ENCODE peak calls at places on chromosomes 13 and 19, in seven cellular contexts. G, P, B, U, Y, T and R are unnamed samples.

GRCh38 chr19:23403581-23404324 is 8.5 kb upstream of the ZNF91 start:
- DNase-seq in G (no peak), P (no peak), B (no peak), U (no peak), Y (no peak), T (no peak), R (no peak)

GRCh38 chr13:107301724-107302374 is 733.9 kb upstream of the ARGLU1 start:
- DNase-seq in G (no peak), P (no peak), B (no peak), U (peak), Y (peak), T (no peak), R (no peak)

GRCh38 chr19:3243851-3244700 is 19.6 kb downstream of the CELF5 start:
- DNase-seq in G (no peak), P (peak), B (no peak), U (peak), Y (peak), T (peak), R (peak)

GRCh38 chr13:26401578-26402021 is 147.7 kb downstream of the CDK8 start:
- DNase-seq in G (no peak), P (no peak), B (no peak), U (no peak), Y (no peak), T (no peak), R (no peak)

GRCh38 chr13:75226755-75227435 is 255.1 kb downstream of the TBC1D4 start:
- DNase-seq in G (no peak), P (no peak), B (no peak), U (peak), Y (no peak), T (no peak), R (no peak)

GRCh38 chr13:39415403-39415802 is 187.6 kb downstream of the LHFPL6 start:
- DNase-seq in G (no peak), P (peak), B (no peak), U (peak), Y (peak), T (peak), R (no peak)

GRCh38 chr13:43784491-43784890 is 2.3 kb downstream of the ENOX1 start:
- DNase-seq in G (no peak), P (no peak), B (no peak), U (peak), Y (no peak), T (no peak), R (no peak)

GRCh38 chr19:33295621-33296472 is 6.5 kb downstream of the CEBPA start:
- DNase-seq in G (no peak), P (no peak), B (no peak), U (no peak), Y (no peak), T (no peak), R (no peak)

GRCh38 chr19:16168465-16169081 is 4.8 kb downstream of the CIB3 start:
- DNase-seq in G (no peak), P (peak), B (no peak), U (peak), Y (no peak), T (no peak), R (no peak)

GRCh38 chr19:11181488-11181887 is 15.9 kb downstream of the KANK2 start:
- DNase-seq in G (no peak), P (no peak), B (no peak), U (no peak), Y (no peak), T (no peak), R (no peak)

GRCh38 chr13:33034897-33035296 is 18.7 kb downstream of the KL start:
- DNase-seq in G (no peak), P (no peak), B (no peak), U (no peak), Y (no peak), T (no peak), R (no peak)

GRCh38 chr13:45047394-45048328 is 58.3 kb downstream of the GPALPP1 start:
- DNase-seq in G (peak), P (peak), B (peak), U (peak), Y (peak), T (peak), R (peak)

GRCh38 chr13:26255717-26256277 is 1.9 kb downstream of the CDK8 start:
- DNase-seq in G (no peak), P (peak), B (no peak), U (peak), Y (peak), T (no peak), R (no peak)

GRCh38 chr13:30049692-30050091 is 199.3 kb upstream of the UBL3 start:
- DNase-seq in G (no peak), P (no peak), B (no peak), U (no peak), Y (peak), T (no peak), R (no peak)

GRCh38 chr13:66329988-66330429 is 900.1 kb downstream of the PCDH9 start:
- DNase-seq in G (no peak), P (no peak), B (no peak), U (no peak), Y (no peak), T (no peak), R (no peak)

GRCh38 chr13:30615851-30616311 is 1.8 kb upstream of the USPL1 start:
- DNase-seq in G (no peak), P (peak), B (no peak), U (peak), Y (peak), T (no peak), R (no peak)

GRCh38 chr19:29745253-29745652 is 30.2 kb upstream of the C19orf12 start:
- DNase-seq in G (no peak), P (no peak), B (no peak), U (no peak), Y (peak), T (peak), R (no peak)

GRCh38 chr13:36758345-36758744 is 60.7 kb upstream of the RFXAP start:
- DNase-seq in G (no peak), P (no peak), B (no peak), U (no peak), Y (peak), T (peak), R (no peak)

GRCh38 chr13:75779393-75779792 is 143.3 kb downstream of the LMO7 start:
- DNase-seq in G (no peak), P (no peak), B (no peak), U (no peak), Y (no peak), T (no peak), R (no peak)

GRCh38 chr19:48629297-48629598 is 7.9 kb downstream of the DBP start:
- DNase-seq in G (peak), P (no peak), B (no peak), U (no peak), Y (no peak), T (no peak), R (no peak)

GRCh38 chr19:48629599-48630288 is 7.4 kb downstream of the DBP start:
- DNase-seq in G (peak), P (no peak), B (no peak), U (peak), Y (peak), T (no peak), R (no peak)

GRCh38 chr19:48631254-48631653 is 5.9 kb downstream of the DBP start:
- DNase-seq in G (no peak), P (no peak), B (no peak), U (no peak), Y (no peak), T (no peak), R (no peak)

GRCh38 chr19:48628486-48629296 is 8.5 kb downstream of the DBP start:
- DNase-seq in G (peak), P (no peak), B (no peak), U (no peak), Y (no peak), T (no peak), R (no peak)

GRCh38 chr19:48630289-48631036 is 6.7 kb downstream of the DBP start:
- DNase-seq in G (peak), P (no peak), B (no peak), U (peak), Y (peak), T (no peak), R (no peak)
- TF ChIP-seq CTCF in G (peak), P (no peak), B (no peak), U (peak), Y (no peak), T (no peak), R (no peak)

GRCh38 chr19:17296278-17296677 is 6.9 kb downstream of the ABHD8 start:
- DNase-seq in G (no peak), P (no peak), B (no peak), U (no peak), Y (no peak), T (peak), R (no peak)

GRCh38 chr19:17294051-17294891 is 9.0 kb downstream of the ABHD8 start:
- DNase-seq in G (peak), P (peak), B (no peak), U (no peak), Y (peak), T (peak), R (peak)

GRCh38 chr19:17289489-17289888 is 7.8 kb downstream of the ANKLE1 start:
- DNase-seq in G (peak), P (peak), B (no peak), U (peak), Y (peak), T (no peak), R (peak)

GRCh38 chr19:17293605-17294004 is 9.6 kb downstream of the ABHD8 start:
- DNase-seq in G (no peak), P (no peak), B (no peak), U (no peak), Y (no peak), T (no peak), R (no peak)

GRCh38 chr19:17292301-17293074 is 10.7 kb downstream of the ABHD8 start:
- DNase-seq in G (peak), P (peak), B (peak), U (peak), Y (peak), T (peak), R (peak)
- TF ChIP-seq CTCF in G (peak), P (peak), B (peak), U (peak), Y (peak), T (peak), R (peak)

GRCh38 chr19:1590641-1591397 is 1.8 kb downstream of the MBD3 start:
- DNase-seq in G (no peak), P (peak), B (no peak), U (peak), Y (peak), T (peak), R (peak)
- TF ChIP-seq CTCF in G (no peak), P (peak), B (no peak), U (peak), Y (peak), T (no peak), R (peak)

DNA sequence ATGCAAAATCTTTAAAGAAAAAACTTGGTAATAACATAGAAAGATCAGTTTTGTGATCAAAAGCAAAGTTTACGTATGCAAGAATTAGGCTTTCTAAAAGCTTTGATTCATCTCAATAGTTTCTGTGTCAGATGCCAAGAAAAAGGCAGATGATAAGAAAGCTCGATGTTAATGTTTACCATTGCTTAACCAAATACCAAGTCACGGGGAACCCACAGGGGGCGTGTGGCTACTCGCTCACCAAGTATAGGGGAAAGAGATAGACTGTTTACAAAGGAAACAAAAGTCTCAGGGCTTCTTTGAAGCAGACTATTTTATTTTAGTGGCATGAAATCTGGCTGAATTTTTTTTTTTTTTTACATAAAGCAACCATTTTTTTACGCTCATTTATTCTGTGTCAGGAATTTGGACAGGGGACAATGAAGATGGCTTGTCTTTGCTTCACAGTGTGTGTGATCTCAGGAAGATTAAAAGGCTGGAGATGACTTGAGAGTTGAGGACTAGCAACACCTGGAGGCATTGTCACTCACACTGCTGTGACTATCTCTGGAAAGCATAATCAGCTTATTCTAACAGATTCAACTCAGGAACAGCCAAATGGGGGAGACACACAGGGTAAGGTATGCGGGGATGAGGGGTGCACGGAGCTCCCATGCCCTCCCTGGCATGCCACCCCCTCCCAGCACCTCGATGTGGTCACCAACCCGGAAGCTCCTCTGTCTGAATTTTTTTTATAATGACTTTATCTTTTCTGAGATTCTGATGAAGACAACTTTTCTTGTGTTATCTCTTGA is 24.9 kb downstream of the RCBTB1 start:
- DNase-seq in G (no peak), P (no peak), B (no peak), U (peak), Y (peak), T (peak), R (no peak)
- TF ChIP-seq CTCF in G (peak), P (no peak), B (no peak), U (peak), Y (peak), T (no peak), R (no peak)

DNA sequence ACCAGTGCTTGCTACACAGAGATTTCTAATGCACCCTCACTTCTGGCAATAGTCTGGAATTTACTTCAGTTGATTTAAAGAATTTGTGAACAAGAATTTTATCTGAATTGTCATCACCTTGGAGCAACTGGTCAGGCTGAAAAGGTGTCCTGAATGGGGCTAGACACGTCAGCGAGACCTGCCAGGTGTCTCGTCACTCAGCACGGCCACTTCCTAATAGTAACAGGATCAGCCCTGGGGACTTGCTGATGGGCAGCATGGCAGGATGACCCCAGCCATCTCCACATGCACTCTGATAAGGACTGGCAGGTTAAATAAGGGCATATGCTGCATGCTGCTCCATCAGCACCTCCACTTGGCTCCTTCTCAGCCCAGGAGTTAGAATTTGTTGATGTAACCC is 224.2 kb downstream of the FOXO1 start:
- DNase-seq in G (no peak), P (no peak), B (no peak), U (no peak), Y (peak), T (no peak), R (no peak)
- TF ChIP-seq CTCF in G (no peak), P (no peak), B (no peak), U (no peak), Y (no peak), T (no peak), R (no peak)

DNA sequence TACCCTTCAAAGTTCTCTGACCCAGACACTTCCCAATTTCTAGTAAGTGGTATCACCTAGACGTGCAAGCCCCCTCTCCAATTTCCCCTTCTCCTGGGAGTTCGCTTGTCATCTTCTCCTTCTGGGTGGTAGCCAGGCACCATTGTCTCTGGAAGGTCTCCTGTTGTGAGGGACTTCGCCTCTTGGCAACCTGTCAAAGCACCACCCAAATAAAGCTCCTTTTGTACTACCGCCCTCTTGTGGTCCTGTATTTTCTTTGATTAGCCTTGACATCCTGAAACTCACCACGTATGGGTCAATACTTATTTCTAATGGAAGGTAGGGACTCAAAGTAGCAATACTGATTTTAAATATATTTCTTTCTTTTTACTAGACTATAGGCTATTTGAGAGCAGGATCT is 8.2 kb downstream of the GPC5 start:
- DNase-seq in G (no peak), P (peak), B (no peak), U (peak), Y (no peak), T (peak), R (peak)
- TF ChIP-seq CTCF in G (peak), P (no peak), B (no peak), U (peak), Y (peak), T (no peak), R (peak)

GRCh38 chr13:82850644-82851043 is 1031.6 kb downstream of the SLITRK1 start:
- DNase-seq in G (no peak), P (no peak), B (no peak), U (no peak), Y (no peak), T (no peak), R (no peak)

GRCh38 chr13:82848766-82849165 is 1033.5 kb downstream of the SLITRK1 start:
- DNase-seq in G (no peak), P (no peak), B (no peak), U (no peak), Y (no peak), T (no peak), R (no peak)

DNA sequence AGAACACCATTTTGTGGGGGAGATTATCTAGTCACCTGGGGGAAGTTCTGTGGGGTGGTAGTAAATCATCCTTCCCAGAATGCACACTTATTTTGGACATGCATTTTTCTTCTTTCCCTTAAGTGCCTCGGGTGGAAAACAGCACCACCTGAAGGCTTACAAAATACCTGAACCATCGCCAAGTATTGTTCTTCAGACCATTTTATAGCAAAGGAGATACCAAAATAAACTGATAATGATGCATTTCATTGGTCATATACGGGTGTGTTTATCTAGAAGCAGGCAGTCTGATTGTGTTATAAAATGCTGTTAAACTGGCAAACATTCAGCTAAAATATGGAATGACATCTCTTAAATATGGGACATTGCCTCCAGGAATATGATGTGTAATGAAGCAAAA is 1034.7 kb downstream of the SLITRK1 start:
- DNase-seq in G (no peak), P (no peak), B (no peak), U (peak), Y (no peak), T (no peak), R (no peak)
- TF ChIP-seq CTCF in G (no peak), P (no peak), B (no peak), U (no peak), Y (no peak), T (no peak), R (no peak)